ENCODE peak calls at places on chromosomes 3 and 15, in five cellular contexts. P is left lung, Y is stomach, Q is A549, O is mesendoderm. C is an unnamed sample.

GRCh38 chr15:90382305-90382704 is 5.7 kb upstream of the IQGAP1 start:
- DNase-seq in P (no peak), Y (no peak), Q (no peak), O (no peak), C (no peak)

GRCh38 chr15:33022629-33023028 is 171.9 kb downstream of the FMN1 start:
- DNase-seq in P (no peak), Y (peak), Q (no peak), O (peak), C (no peak)

GRCh38 chr15:51051776-51052175 is 42.9 kb downstream of the TNFAIP8L3 start:
- DNase-seq in P (no peak), Y (no peak), Q (no peak), O (no peak), C (peak)

GRCh38 chr3:48428863-48429415 is 947 bp downstream of the PLXNB1 start:
- DNase-seq in P (peak), Y (peak), Q (no peak), O (peak), C (no peak)

GRCh38 chr3:71087109-71088018 is 496.2 kb downstream of the FOXP1 start:
- DNase-seq in P (no peak), Y (no peak), Q (no peak), O (no peak), C (no peak)

GRCh38 chr3:146682176-146682575 is 77.0 kb upstream of the PLSCR5 start:
- DNase-seq in P (no peak), Y (no peak), Q (no peak), O (no peak), C (no peak)

GRCh38 chr15:70023769-70024491 is 73.8 kb downstream of the TLE3 start:
- DNase-seq in P (no peak), Y (peak), Q (no peak), O (no peak), C (no peak)

GRCh38 chr3:86792316-86792715 is 198.6 kb downstream of the VGLL3 start:
- DNase-seq in P (no peak), Y (no peak), Q (no peak), O (no peak), C (no peak)

GRCh38 chr3:193489949-193490348 is 64.7 kb downstream of the ATP13A4 start:
- DNase-seq in P (no peak), Y (no peak), Q (no peak), O (no peak), C (no peak)

GRCh38 chr15:51030649-51031316 is 63.9 kb downstream of the TNFAIP8L3 start:
- DNase-seq in P (no peak), Y (peak), Q (peak), O (no peak), C (no peak)

GRCh38 chr3:45043715-45044299 is 17.7 kb downstream of the CLEC3B start:
- DNase-seq in P (no peak), Y (no peak), Q (no peak), O (peak), C (no peak)

GRCh38 chr3:66554178-66554577 is 53.4 kb upstream of the LRIG1 start:
- DNase-seq in P (no peak), Y (no peak), Q (no peak), O (no peak), C (no peak)

GRCh38 chr3:24494616-24495333 is at the start of gene THRB:
- DNase-seq in P (peak), Y (peak), Q (peak), O (peak), C (peak)

GRCh38 chr3:55584716-55585368 is 97.7 kb upstream of the WNT5A start:
- DNase-seq in P (no peak), Y (no peak), Q (no peak), O (peak), C (no peak)

GRCh38 chr3:189981668-189982067 is 139.0 kb downstream of the P3H2 start:
- DNase-seq in P (no peak), Y (no peak), Q (no peak), O (no peak), C (no peak)

GRCh38 chr3:140501054-140501769 is 176.7 kb upstream of the TRIM42 start:
- DNase-seq in P (no peak), Y (no peak), Q (no peak), O (peak), C (no peak)

GRCh38 chr3:41673643-41674042 is 288.3 kb downstream of the ULK4 start:
- DNase-seq in P (no peak), Y (no peak), Q (no peak), O (no peak), C (no peak)

GRCh38 chr15:90004252-90004651 is 3.1 kb downstream of the ZNF710 start:
- DNase-seq in P (no peak), Y (no peak), Q (no peak), O (peak), C (no peak)

GRCh38 chr3:149975919-149976318 is 5.2 kb upstream of the PFN2 start:
- DNase-seq in P (no peak), Y (no peak), Q (no peak), O (peak), C (no peak)

GRCh38 chr3:190614466-190615384 is 100.8 kb downstream of the IL1RAP start:
- DNase-seq in P (no peak), Y (no peak), Q (no peak), O (no peak), C (no peak)

GRCh38 chr3:113205481-113205880 is 5.9 kb upstream of the BOC start:
- DNase-seq in P (no peak), Y (no peak), Q (no peak), O (no peak), C (no peak)

GRCh38 chr15:57090460-57090859 is 172.0 kb downstream of the TCF12 start:
- DNase-seq in P (no peak), Y (no peak), Q (no peak), O (no peak), C (no peak)

GRCh38 chr3:46935168-46935858 is 41.2 kb downstream of the CCDC12 start:
- DNase-seq in P (no peak), Y (peak), Q (peak), O (peak), C (no peak)

GRCh38 chr15:70469651-70470555 is 293.5 kb downstream of the UACA start:
- DNase-seq in P (no peak), Y (no peak), Q (no peak), O (no peak), C (no peak)

GRCh38 chr3:189392969-189393368 is 221.2 kb downstream of the TPRG1 start:
- DNase-seq in P (peak), Y (peak), Q (peak), O (no peak), C (no peak)

GRCh38 chr3:30826381-30827061 is 67.9 kb downstream of the GADL1 start:
- DNase-seq in P (no peak), Y (no peak), Q (no peak), O (no peak), C (no peak)

GRCh38 chr3:30684361-30684760 is 78.0 kb downstream of the TGFBR2 start:
- DNase-seq in P (no peak), Y (no peak), Q (no peak), O (no peak), C (no peak)

GRCh38 chr3:100956276-100956675 is 36.9 kb downstream of the ABI3BP start:
- DNase-seq in P (no peak), Y (no peak), Q (no peak), O (no peak), C (no peak)

GRCh38 chr15:20646529-20647142 is 105.0 kb upstream of the GOLGA6L6 start:
- DNase-seq in P (peak), Y (no peak), Q (no peak), O (no peak), C (no peak)

DNA sequence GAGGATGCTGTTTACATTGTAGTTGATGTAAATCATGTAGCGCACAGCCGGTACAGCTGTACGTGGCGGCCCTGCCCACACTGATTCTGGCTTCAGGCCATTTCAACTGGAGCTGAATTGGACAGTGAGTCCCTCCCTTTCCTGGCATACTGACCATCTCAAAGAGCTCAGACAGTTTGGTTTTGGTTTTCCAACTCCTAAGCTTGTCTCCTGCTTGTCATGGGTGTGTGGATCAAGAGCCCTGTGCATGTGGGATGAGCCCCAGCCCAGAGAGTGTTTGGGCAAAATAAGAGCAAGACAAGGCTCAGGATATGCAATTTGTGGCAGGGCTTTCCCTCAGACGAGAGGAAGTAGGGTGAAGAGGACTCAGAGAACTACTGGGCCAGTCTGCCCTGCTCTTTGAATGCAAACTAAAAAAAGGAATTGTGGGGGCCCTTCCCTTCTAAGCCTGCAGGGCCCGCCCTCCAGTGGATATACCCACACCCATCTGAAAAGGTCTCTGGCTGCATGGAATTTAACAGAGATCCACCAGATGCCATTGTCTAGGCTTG is 13.3 kb downstream of the ITGA11 start:
- DNase-seq in P (no peak), Y (peak), Q (no peak), O (no peak), C (no peak)
- H3K27ac ChIP-seq in P (no peak), Y (peak), Q (peak), O (no peak), C (no peak)

GRCh38 chr3:11602886-11603285 is 40.8 kb downstream of the VGLL4 start:
- DNase-seq in P (no peak), Y (no peak), Q (no peak), O (no peak), C (no peak)

GRCh38 chr3:11602441-11602840 is 41.3 kb downstream of the VGLL4 start:
- DNase-seq in P (no peak), Y (no peak), Q (no peak), O (no peak), C (no peak)

GRCh38 chr3:11603628-11604027 is 40.1 kb downstream of the VGLL4 start:
- DNase-seq in P (no peak), Y (no peak), Q (no peak), O (peak), C (no peak)

GRCh38 chr3:11600501-11601282 is 43.0 kb downstream of the VGLL4 start:
- DNase-seq in P (peak), Y (peak), Q (peak), O (peak), C (no peak)

GRCh38 chr3:11601446-11602241 is 42.1 kb downstream of the VGLL4 start:
- DNase-seq in P (peak), Y (peak), Q (no peak), O (peak), C (peak)
- H3K27ac ChIP-seq in P (peak), Y (peak), Q (peak), O (peak), C (peak)

GRCh38 chr3:126971891-126972351 is 11.0 kb upstream of the PLXNA1 start:
- DNase-seq in P (peak), Y (peak), Q (no peak), O (peak), C (no peak)
- H3K27ac ChIP-seq in P (no peak), Y (peak), Q (no peak), O (no peak), C (peak)

GRCh38 chr3:134354612-134355275 is 19.5 kb downstream of the AMOTL2 start:
- DNase-seq in P (no peak), Y (no peak), Q (no peak), O (no peak), C (peak)

GRCh38 chr3:134355416-134355815 is 18.8 kb downstream of the AMOTL2 start:
- DNase-seq in P (no peak), Y (no peak), Q (no peak), O (no peak), C (no peak)

GRCh38 chr3:134352031-134352671 is 22.1 kb downstream of the AMOTL2 start:
- DNase-seq in P (no peak), Y (no peak), Q (no peak), O (peak), C (no peak)

GRCh38 chr3:134353171-134353825 is 20.9 kb downstream of the AMOTL2 start:
- DNase-seq in P (no peak), Y (no peak), Q (no peak), O (no peak), C (no peak)

DNA sequence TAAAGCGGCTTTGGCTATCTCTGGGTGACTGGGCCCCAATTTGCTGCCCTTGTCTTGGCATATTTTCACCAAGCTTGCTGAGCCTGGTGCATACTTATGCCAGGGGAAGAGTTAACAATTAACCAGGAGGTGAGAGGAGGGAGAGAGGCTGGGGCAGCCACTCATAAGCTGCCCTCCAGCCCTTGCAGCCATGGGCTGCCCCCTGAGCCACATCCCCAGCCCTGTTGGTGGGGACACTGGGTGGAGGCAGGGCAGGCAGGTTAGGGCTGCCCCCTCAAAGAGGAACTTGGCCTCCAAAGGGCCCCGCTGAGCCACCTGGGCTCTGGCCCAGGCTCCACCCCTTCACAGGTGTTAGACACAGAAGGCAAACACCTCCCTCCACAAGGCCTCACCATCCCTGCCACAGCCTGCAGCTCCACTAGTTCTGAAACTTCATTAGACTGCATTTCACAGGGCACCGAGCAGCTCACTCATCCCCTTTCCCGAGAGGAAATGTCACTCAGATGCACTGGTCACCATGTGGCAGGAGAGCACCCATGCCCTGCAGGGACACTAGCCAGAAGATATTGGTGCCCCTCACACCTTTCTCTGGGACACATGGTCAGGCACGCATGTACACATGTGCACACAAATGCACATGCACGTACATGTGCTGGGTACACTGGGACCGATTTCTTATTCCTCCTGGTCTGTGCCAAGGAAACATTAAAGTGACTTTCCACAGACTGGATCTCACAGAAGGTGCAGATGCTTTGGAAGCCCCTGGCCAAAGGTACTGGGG is 20.2 kb downstream of the AMOTL2 start:
- DNase-seq in P (no peak), Y (peak), Q (no peak), O (no peak), C (no peak)
- H3K27ac ChIP-seq in P (peak), Y (peak), Q (peak), O (no peak), C (peak)

GRCh38 chr15:62547584-62547983 is 382.5 kb upstream of the C2CD4B start:
- DNase-seq in P (no peak), Y (no peak), Q (no peak), O (no peak), C (no peak)
- H3K27ac ChIP-seq in P (no peak), Y (no peak), Q (no peak), O (no peak), C (no peak)

DNA sequence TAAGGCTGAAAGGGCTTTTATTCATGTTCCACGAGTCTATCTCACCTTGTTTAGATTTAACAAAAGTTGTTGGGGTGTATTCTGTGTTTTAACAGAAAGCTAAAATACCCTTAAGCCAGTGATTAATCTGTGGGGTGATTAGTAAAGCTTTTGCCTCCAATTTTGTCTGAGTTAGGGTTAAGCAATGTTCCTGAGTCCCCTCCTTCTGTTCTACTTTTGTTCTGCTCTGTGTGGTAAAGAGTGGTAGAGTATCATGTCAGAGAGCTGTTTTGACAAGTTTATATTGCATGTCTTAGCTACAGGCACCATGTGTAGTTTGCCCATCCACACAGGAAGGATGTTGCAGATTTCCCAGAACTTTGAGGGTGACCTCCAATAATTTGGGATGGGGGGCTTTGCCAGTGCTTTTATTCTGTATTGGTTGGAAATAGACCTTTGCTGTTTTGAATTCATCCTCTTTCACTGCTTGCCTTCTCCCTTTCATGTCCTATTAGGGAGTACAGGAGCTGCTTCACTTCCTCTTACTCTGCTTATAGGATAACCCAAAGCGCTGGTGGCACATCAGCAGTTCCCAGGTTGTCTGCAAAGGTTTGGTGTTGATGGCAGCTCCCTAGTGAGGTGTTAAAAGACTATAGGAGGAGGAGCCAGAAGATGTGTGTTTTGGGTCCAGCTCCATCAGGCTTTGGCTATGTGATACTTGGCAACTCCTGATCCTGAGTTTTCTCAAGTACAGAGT is 7.4 kb downstream of the PDE8A start:
- DNase-seq in P (no peak), Y (no peak), Q (no peak), O (no peak), C (no peak)
- H3K27ac ChIP-seq in P (no peak), Y (peak), Q (no peak), O (no peak), C (no peak)